ENCODE peak calls at places on chromosomes 11 and 22, in four cellular contexts. E is transverse colon, R is A549, O is lower leg skin. A is an unnamed sample.

GRCh38 chr11:117691501-117691900 is 105.5 kb downstream of the DSCAML1 start:
- DNase-seq in O (no peak), E (no peak), R (no peak), A (no peak)

GRCh38 chr11:8243458-8243857 is 20.2 kb downstream of the LMO1 start:
- DNase-seq in O (no peak), R (no peak), E (no peak), A (no peak)

GRCh38 chr11:23856654-23857053 is 640.2 kb upstream of the LUZP2 start:
- DNase-seq in O (no peak), R (no peak), E (no peak), A (no peak)

GRCh38 chr11:62543680-62544444 is 2.7 kb downstream of the AHNAK start:
- DNase-seq in E (no peak), O (no peak), R (no peak), A (no peak)

GRCh38 chr11:95584180-95584579 is 205.4 kb downstream of the FAM76B start:
- DNase-seq in R (no peak), O (no peak), E (no peak), A (no peak)

GRCh38 chr11:71209181-71209580 is 43.2 kb downstream of the SHANK2 start:
- DNase-seq in O (no peak), E (no peak), R (no peak), A (no peak)

GRCh38 chr22:46731246-46732040 is 6.6 kb downstream of the CERK start:
- DNase-seq in E (peak), R (no peak), O (no peak), A (peak)

GRCh38 chr22:27032121-27032761 is 374.9 kb downstream of the MIAT start:
- DNase-seq in R (no peak), E (no peak), O (no peak), A (peak)

GRCh38 chr11:61279934-61280656 is 15.0 kb downstream of the VWCE start:
- DNase-seq in O (no peak), R (no peak), E (no peak), A (no peak)

GRCh38 chr22:46085831-46086576 is 64.3 kb upstream of the PPARA start:
- DNase-seq in E (peak), O (peak), R (peak), A (peak)

GRCh38 chr22:47017245-47017644 is 254.8 kb downstream of the TBC1D22A start:
- DNase-seq in R (no peak), O (peak), E (no peak), A (no peak)

GRCh38 chr11:74269161-74269809 is 42.2 kb downstream of the P4HA3 start:
- DNase-seq in O (peak), E (no peak), R (peak), A (no peak)

GRCh38 chr11:74730601-74731260 is 495 bp downstream of the CHRDL2 start:
- DNase-seq in R (no peak), O (no peak), E (no peak), A (no peak)

GRCh38 chr11:3146612-3147256 is 18.4 kb downstream of the OSBPL5 start:
- DNase-seq in R (no peak), O (no peak), E (no peak), A (peak)

GRCh38 chr11:34075178-34075820 is 23.8 kb downstream of the CAPRIN1 start:
- DNase-seq in O (no peak), E (no peak), R (no peak), A (no peak)

GRCh38 chr11:113730887-113731726 is 25.0 kb upstream of the TMPRSS5 start:
- DNase-seq in R (peak), O (no peak), E (peak), A (peak)

GRCh38 chr22:20571531-20572007 is 64.2 kb downstream of the MED15 start:
- DNase-seq in R (peak), E (peak), O (no peak), A (no peak)

GRCh38 chr11:104332110-104332509 is 168.2 kb upstream of the PDGFD start:
- DNase-seq in E (peak), O (no peak), R (peak), A (no peak)

GRCh38 chr22:45965565-45965962 is 11.4 kb downstream of the WNT7B start:
- DNase-seq in R (no peak), E (no peak), O (no peak), A (no peak)

GRCh38 chr22:37621352-37621860 is 12.8 kb downstream of the GGA1 start:
- DNase-seq in R (no peak), O (no peak), E (no peak), A (no peak)

GRCh38 chr22:45948081-45948648 is 28.8 kb downstream of the WNT7B start:
- DNase-seq in R (no peak), E (no peak), O (no peak), A (no peak)

GRCh38 chr11:56905936-56906335 is 82.8 kb upstream of the OR5AK2 start:
- DNase-seq in O (no peak), R (no peak), E (no peak), A (no peak)

GRCh38 chr22:41526802-41527799 is 17.2 kb downstream of the POLR3H start:
- DNase-seq in O (no peak), E (peak), R (peak), A (peak)

GRCh38 chr11:67400942-67401494 is 640 bp downstream of the PPP1CA start:
- DNase-seq in R (no peak), O (no peak), E (no peak), A (no peak)

GRCh38 chr11:67404515-67405195 is 772 bp downstream of the TBC1D10C start:
- DNase-seq in R (no peak), E (no peak), O (no peak), A (no peak)

GRCh38 chr11:67400251-67400941 is 1.3 kb downstream of the PPP1CA start:
- DNase-seq in O (no peak), E (peak), R (no peak), A (peak)

GRCh38 chr11:67398661-67399563 is 2.7 kb downstream of the PPP1CA start:
- DNase-seq in E (no peak), R (no peak), O (no peak), A (no peak)

DNA sequence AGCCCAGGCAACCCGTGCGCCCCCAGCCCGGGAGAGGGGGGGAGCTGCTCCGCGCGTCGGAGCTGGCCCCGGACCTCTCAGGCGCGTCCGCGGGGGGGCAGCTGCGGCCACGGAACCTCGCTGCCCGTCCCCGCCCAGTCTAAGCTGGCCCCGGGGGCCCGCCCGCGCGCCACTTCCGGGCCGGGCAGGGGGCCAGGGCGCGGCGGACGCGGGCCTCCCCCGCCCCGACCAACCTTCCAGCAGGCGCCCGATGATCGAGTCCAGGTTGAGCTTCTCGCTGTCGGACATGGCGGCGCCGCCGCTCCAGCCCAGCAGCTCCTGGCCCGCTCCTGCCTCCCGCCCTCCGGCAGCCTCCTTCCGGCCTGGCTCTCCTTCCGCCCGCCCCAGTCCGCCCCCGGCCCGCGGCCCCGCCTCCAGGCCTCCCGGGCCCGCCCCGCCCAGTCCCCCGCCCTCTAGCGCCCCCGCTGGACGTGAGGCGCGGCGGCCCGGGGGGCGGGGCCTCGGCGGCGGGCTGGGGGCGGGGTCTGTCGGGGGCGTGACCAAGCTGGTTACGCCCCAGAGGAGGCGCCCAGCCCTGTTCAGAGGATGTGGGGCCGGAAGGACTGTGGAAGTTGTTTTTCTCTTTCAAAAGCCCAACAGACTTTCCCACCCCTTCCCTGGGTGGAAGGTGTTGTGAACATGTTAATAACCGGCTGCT is at the start of gene PPP1CA:
- DNase-seq in O (peak), R (peak), E (peak), A (peak)
- TF ChIP-seq POLR2A in O (no peak), R (peak), E (peak), A (peak)

GRCh38 chr22:49352361-49353169 is 475.1 kb downstream of the BRD1 start:
- DNase-seq in R (no peak), O (peak), E (no peak), A (no peak)

GRCh38 chr22:49354516-49355205 is 473.0 kb downstream of the BRD1 start:
- DNase-seq in E (no peak), R (no peak), O (peak), A (no peak)

GRCh38 chr22:49351761-49352221 is 475.9 kb downstream of the BRD1 start:
- DNase-seq in R (no peak), E (no peak), O (peak), A (no peak)

GRCh38 chr22:49355206-49355920 is 472.3 kb downstream of the BRD1 start:
- DNase-seq in O (peak), R (no peak), E (no peak), A (no peak)

DNA sequence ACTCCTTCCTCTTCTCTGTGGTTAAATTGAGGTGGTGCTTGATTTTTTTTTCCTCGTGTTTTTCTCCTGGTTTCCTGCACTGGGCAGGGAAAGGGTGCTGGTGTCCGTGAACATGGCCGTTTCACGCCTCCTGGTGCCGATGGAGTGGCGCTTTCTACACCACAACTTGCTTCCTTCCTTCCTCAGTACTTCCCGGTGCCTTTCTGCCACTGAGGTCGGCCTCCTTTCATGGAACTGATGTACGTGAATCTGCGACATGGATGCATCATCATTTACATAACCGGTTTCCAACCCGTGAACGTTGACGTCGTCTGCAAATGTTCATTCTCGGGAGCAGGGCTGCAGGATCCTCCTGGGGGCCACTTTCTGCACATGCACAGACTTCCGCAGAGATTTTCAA is 474.5 kb downstream of the BRD1 start:
- DNase-seq in R (no peak), E (no peak), O (peak), A (no peak)
- H3K4me3 ChIP-seq in R (no peak), E (no peak), O (no peak), A (no peak)

GRCh38 chr11:13013054-13013488 is 4.0 kb downstream of the RASSF10 start:
- DNase-seq in E (no peak), O (no peak), R (peak), A (no peak)

GRCh38 chr11:13009921-13010736 is 1.0 kb downstream of the RASSF10 start:
- DNase-seq in O (peak), E (no peak), R (peak), A (no peak)

GRCh38 chr11:13010737-13011342 is 1.7 kb downstream of the RASSF10 start:
- DNase-seq in E (peak), O (peak), R (no peak), A (peak)

GRCh38 chr11:13011366-13012036 is 2.4 kb downstream of the RASSF10 start:
- DNase-seq in O (no peak), E (no peak), R (no peak), A (no peak)

DNA sequence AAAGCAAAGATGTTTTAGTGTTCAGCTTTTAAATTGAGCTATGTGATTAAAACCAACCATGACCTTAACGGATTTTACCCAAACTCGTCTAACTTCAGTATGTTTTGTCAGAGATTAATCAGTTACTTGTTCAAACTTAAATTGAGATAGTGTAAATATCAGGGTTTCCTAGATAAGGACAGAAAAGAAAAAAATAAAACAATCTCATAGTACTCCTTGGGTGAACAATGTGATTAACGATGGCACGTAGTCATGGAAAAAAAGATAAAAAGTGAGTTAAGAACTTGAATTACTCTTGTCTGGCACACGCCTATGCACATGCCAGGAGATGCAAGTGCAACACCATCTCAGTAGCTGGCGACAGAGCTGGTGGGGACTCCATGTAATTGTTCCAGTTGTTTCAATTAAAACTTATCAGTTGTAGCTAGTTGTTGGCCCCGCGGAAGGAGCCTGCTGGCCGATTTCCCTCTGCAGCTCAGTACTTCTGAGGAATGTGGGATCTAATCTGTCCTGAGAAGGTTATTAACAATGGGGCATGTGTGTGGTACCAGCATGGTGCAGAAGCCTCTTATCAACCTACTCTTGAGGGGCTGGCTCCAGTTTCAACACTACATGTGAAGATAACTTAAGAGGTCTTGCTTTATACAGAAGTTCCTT is 3.0 kb downstream of the RASSF10 start:
- DNase-seq in R (no peak), E (no peak), O (no peak), A (no peak)
- TF ChIP-seq POLR2A in R (no peak), E (no peak), O (no peak), A (no peak)

GRCh38 chr11:121328967-121329653 is 36.5 kb downstream of the SC5D start:
- DNase-seq in O (no peak), E (no peak), R (no peak), A (no peak)
- H3K4me3 ChIP-seq in O (no peak), E (no peak), R (no peak), A (no peak)

DNA sequence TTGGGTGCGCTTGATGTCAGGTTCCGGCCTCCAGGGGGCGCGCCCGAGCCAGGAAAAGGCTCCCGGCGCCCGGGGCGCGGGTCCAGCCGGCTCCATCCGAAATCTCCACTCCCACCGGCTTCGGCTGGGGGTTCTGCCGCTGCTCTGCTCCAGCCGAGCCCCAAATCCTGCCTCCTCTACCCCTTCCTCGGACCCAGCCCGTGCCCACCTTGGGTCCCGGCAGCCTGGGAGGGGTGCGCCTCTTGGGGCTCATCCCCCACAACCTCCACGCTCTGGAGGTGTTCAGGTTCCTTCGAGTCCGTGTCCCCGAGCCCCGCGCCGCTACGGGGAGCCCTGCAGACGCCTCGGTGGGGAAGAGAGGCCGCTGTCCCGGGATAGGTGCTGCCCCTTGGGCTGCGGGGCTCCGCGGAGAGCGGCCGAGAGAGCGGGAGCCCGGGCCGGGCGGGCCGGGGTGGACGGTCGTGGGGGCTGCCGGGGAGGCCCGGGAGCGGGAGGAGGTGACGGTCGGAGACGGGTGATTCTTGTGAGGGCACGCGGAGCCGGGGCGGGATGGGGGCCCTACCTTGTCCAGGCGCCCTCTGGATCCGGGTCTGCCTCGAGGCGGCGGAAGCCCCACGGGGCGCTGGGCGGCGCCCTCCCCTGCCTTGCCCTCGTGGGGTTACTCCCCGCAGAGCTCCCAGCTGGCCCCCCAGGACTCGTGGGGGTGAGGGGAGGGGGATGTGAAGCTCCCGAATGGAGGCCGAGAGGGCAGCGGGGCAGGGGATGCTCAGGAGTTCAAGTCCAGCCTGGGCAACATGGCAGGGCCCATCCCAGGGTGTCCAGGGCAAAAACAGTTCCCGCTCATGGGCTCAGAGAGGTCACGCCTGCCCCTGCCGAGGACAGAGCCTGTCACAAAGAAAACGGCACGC is 13.2 kb upstream of the CYB5R3 start:
- DNase-seq in R (peak), E (peak), O (peak), A (peak)
- TF ChIP-seq POLR2A in R (no peak), E (no peak), O (no peak), A (no peak)

GRCh38 chr22:39580795-39581194 is 10.2 kb downstream of the CACNA1I start:
- DNase-seq in O (no peak), E (no peak), R (no peak), A (no peak)
- H3K4me3 ChIP-seq in O (no peak), E (no peak), R (no peak), A (no peak)

DNA sequence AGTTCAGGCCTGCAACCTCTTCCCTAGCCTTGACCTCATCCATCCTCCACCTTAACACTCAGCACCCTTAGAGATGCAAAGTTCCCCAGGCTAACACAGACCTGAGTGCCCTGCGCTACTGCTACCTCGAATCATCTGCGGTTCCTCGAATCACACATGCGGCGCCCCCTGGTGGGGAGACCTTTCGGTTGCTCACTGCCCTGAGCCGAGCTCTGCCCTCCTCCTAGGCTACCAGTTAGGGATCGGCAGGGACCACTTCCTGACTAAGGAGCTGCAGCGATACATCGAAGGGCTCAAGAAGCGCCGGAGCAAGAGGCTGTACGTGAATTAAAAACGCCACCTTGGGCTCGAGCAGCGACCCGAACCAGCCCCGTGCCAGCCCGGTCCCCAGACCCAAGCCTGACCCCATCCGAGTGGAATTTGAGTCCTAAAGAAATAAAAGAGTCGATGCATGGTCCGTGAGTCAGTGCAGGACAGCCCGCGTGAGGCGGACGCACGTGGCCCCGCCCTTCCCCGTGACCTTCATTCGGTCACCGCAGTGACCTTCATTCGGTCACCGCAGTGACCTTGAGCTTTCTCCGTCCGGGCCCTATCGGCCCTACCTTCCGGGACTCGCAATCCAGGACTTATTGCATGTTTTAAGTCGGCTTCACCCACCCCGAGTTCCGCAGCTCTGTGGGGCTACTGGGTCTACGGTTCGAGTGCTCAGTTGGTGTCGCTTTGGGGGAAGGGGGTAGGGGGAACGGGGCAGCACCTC is 830 bp upstream of the ESRRA start:
- DNase-seq in O (peak), R (peak), E (peak), A (peak)
- TF ChIP-seq POLR2A in O (no peak), R (peak), E (peak), A (no peak)

A was measured in heart left ventricle.